ENCODE peak calls at places on chromosome 5, in nine cellular contexts. W is bronchial epithelial cell; C is stimulated activated CD4-positive, alpha-beta T cell treated with anti-CD3 and anti-CD28 coated beads, Interleukin-2, amount 100 ng/mL, for 48 hours; J is MV-4-11; S is activated CD4-positive, CD25-positive, alpha-beta regulatory T cell treated with anti-CD3 and anti-CD28 coated beads, Interleukin-2, amount 50 U/mL, for 72 hours; F is neural crest cell; I is activated T-cell treated with anti-CD3 and anti-CD28 coated beads for 24 hours; U is nephron progenitor cell; D is endothelial cell. Q is an unnamed sample.

GRCh38 chr5:83527191-83527590 is 55.6 kb downstream of the VCAN start:
- DNase-seq in F (no peak), C (no peak), W (no peak), J (no peak), S (no peak), D (no peak), U (no peak), I (no peak), Q (no peak)

GRCh38 chr5:25754895-25755294 is 1110.1 kb upstream of the CDH10 start:
- DNase-seq in D (no peak), F (no peak), W (no peak), I (no peak), J (no peak), U (no peak), C (no peak), S (no peak), Q (no peak)

GRCh38 chr5:107557051-107557658 is 113.6 kb downstream of the EFNA5 start:
- DNase-seq in W (peak), F (peak), C (no peak), D (no peak), S (no peak), I (no peak), U (peak), J (peak), Q (no peak)

GRCh38 chr5:139335811-139336210 is 5.8 kb upstream of the PAIP2 start:
- DNase-seq in I (no peak), W (no peak), S (no peak), D (no peak), F (no peak), J (peak), U (no peak), C (no peak), Q (no peak)

GRCh38 chr5:167633114-167633513 is 658.3 kb upstream of the WWC1 start:
- DNase-seq in J (no peak), I (no peak), S (no peak), C (no peak), W (peak), D (no peak), U (no peak), F (no peak), Q (no peak)

GRCh38 chr5:35884125-35884788 is 27.6 kb downstream of the IL7R start:
- DNase-seq in W (peak), J (peak), I (no peak), F (no peak), C (no peak), U (no peak), D (no peak), S (no peak), Q (no peak)

GRCh38 chr5:53733853-53734252 is 173.4 kb downstream of the NDUFS4 start:
- DNase-seq in W (peak), J (no peak), F (no peak), D (no peak), S (no peak), C (no peak), U (no peak), I (no peak), Q (no peak)

GRCh38 chr5:27472875-27473274 is 434.5 kb upstream of the CDH9 start:
- DNase-seq in J (peak), D (no peak), F (no peak), S (no peak), W (no peak), I (no peak), C (no peak), U (no peak), Q (no peak)

GRCh38 chr5:10059611-10060379 is 189.9 kb downstream of the ATPSCKMT start:
- DNase-seq in D (no peak), W (no peak), I (no peak), U (no peak), S (no peak), C (no peak), J (no peak), F (no peak), Q (no peak)

GRCh38 chr5:43038523-43038989 is 1.6 kb downstream of the ANXA2R start:
- DNase-seq in I (no peak), U (no peak), C (no peak), D (no peak), F (no peak), W (no peak), J (no peak), S (no peak), Q (no peak)

GRCh38 chr5:159712672-159713071 is 203.6 kb upstream of the ADRA1B start:
- DNase-seq in F (no peak), U (no peak), J (no peak), S (no peak), W (no peak), I (no peak), C (no peak), D (no peak), Q (no peak)

GRCh38 chr5:124580925-124581821 is 165.3 kb downstream of the ZNF608 start:
- DNase-seq in D (peak), U (peak), W (no peak), I (no peak), J (no peak), F (peak), S (no peak), C (no peak), Q (no peak)

GRCh38 chr5:158198636-158199035 is 339.7 kb upstream of the CLINT1 start:
- DNase-seq in W (no peak), D (no peak), F (no peak), S (no peak), U (no peak), I (no peak), J (no peak), C (no peak), Q (no peak)

GRCh38 chr5:31531543-31531887 is 378 bp downstream of the DROSHA start:
- DNase-seq in S (peak), U (peak), W (peak), I (no peak), D (peak), F (peak), C (no peak), J (peak), Q (no peak)

GRCh38 chr5:142106061-142106460 is 2.5 kb upstream of the NDFIP1 start:
- DNase-seq in S (no peak), D (no peak), I (no peak), F (no peak), U (no peak), W (no peak), C (no peak), J (no peak), Q (no peak)

GRCh38 chr5:36029914-36030313 is 36.8 kb downstream of the UGT3A2 start:
- DNase-seq in I (no peak), U (no peak), S (no peak), C (no peak), J (no peak), D (no peak), W (no peak), F (no peak), Q (no peak)

GRCh38 chr5:175822225-175822624 is 49.2 kb upstream of the CPLX2 start:
- DNase-seq in F (no peak), I (no peak), C (peak), D (no peak), J (no peak), U (no peak), S (no peak), W (no peak), Q (no peak)

GRCh38 chr5:1362242-1363015 is 17.5 kb upstream of the CLPTM1L start:
- DNase-seq in S (no peak), C (no peak), U (no peak), D (no peak), I (no peak), J (no peak), F (no peak), W (no peak), Q (no peak)

GRCh38 chr5:59685806-59686205 is 207.7 kb downstream of the PDE4D start:
- DNase-seq in W (no peak), D (no peak), U (no peak), C (no peak), J (no peak), S (no peak), I (no peak), F (no peak), Q (no peak)

GRCh38 chr5:12095808-12096281 is 191.6 kb upstream of the CTNND2 start:
- DNase-seq in U (no peak), J (no peak), F (no peak), C (no peak), D (no peak), W (peak), I (no peak), S (no peak), Q (no peak)

GRCh38 chr5:170097934-170098333 is 7.8 kb upstream of the FOXI1 start:
- DNase-seq in F (no peak), I (no peak), J (peak), U (no peak), C (no peak), S (no peak), D (peak), W (no peak), Q (no peak)